ENCODE peak calls at places on chromosome 7, in five cellular contexts. L is Panc1; R is SJSA1; S is stimulated activated naive CD4-positive, alpha-beta T cell; Q is GM06990. A is an unnamed sample.

GRCh38 chr7:44278451-44279161 is 46.8 kb downstream of the CAMK2B start:
- DNase-seq in R (peak), L (no peak), Q (no peak), S (no peak), A (no peak)

GRCh38 chr7:117004899-117005298 is 51.6 kb downstream of the ST7 start:
- DNase-seq in S (no peak), L (no peak), R (no peak), Q (no peak), A (no peak)

GRCh38 chr7:73895626-73896025 is 34.7 kb downstream of the TMEM270 start:
- DNase-seq in L (no peak), S (no peak), R (no peak), Q (no peak), A (no peak)

GRCh38 chr7:93629291-93629801 is 54.8 kb upstream of the CALCR start:
- DNase-seq in R (no peak), L (no peak), S (no peak), Q (no peak), A (no peak)

GRCh38 chr7:82044497-82045080 is 274.7 kb upstream of the HGF start:
- DNase-seq in L (peak), S (no peak), R (no peak), Q (no peak), A (peak)

GRCh38 chr7:103573479-103574058 is 127.6 kb upstream of the SLC26A5 start:
- DNase-seq in Q (peak), S (no peak), R (no peak), L (peak), A (no peak)

GRCh38 chr7:112869111-112869774 is 79.0 kb upstream of the TMEM168 start:
- DNase-seq in R (no peak), S (peak), L (peak), Q (peak), A (peak)

GRCh38 chr7:20484366-20484765 is 131.1 kb upstream of the ABCB5 start:
- DNase-seq in Q (no peak), S (no peak), R (no peak), L (no peak), A (no peak)